ENCODE peak calls at places on chromosomes 2 and 18, in five cellular contexts. U, V, M, S and X are unnamed samples.

GRCh38 chr2:192000196-192000990 is 153.5 kb upstream of the CAVIN2 start:
- DNase-seq in U (no peak), V (no peak), M (no peak), S (no peak), X (no peak)

GRCh38 chr2:20583425-20583881 is 67.4 kb downstream of the HS1BP3 start:
- DNase-seq in U (no peak), V (no peak), M (no peak), S (no peak), X (no peak)

GRCh38 chr2:233142355-233142897 is 82.3 kb downstream of the INPP5D start:
- DNase-seq in U (no peak), V (no peak), M (no peak), S (no peak), X (no peak)

GRCh38 chr2:66441651-66442365 is 6.9 kb downstream of the MEIS1 start:
- DNase-seq in U (no peak), V (no peak), M (no peak), S (no peak), X (no peak)

GRCh38 chr2:131580187-131580586 is 52.5 kb downstream of the CCDC74A start:
- DNase-seq in U (no peak), V (no peak), M (no peak), S (no peak), X (no peak)

GRCh38 chr2:153047220-153047619 is 328.8 kb downstream of the ARL6IP6 start:
- DNase-seq in U (no peak), V (no peak), M (no peak), S (no peak), X (no peak)

GRCh38 chr18:76827205-76827885 is 5.0 kb downstream of the ZNF236 start:
- DNase-seq in U (no peak), V (no peak), M (no peak), S (no peak), X (no peak)

GRCh38 chr2:101827246-101827645 is 129.7 kb downstream of the MAP4K4 start:
- DNase-seq in U (no peak), V (no peak), M (peak; percentile 52), S (no peak), X (peak; percentile 57)

GRCh38 chr2:105487142-105488069 is 88.6 kb upstream of the FHL2 start:
- DNase-seq in U (no peak), V (no peak), M (no peak), S (no peak), X (no peak)

GRCh38 chr2:227881866-227882517 is 10.6 kb downstream of the DAW1 start:
- DNase-seq in U (no peak), V (no peak), M (no peak), S (no peak), X (no peak)

GRCh38 chr18:49618741-49619392 is 57.0 kb downstream of the LIPG start:
- DNase-seq in U (no peak), V (no peak), M (no peak), S (no peak), X (no peak)

GRCh38 chr18:74665346-74665745 is 67.7 kb downstream of the ZNF407 start:
- DNase-seq in U (no peak), V (no peak), M (no peak), S (no peak), X (no peak)

GRCh38 chr2:146451972-146452371 is 1392.9 kb upstream of the ACVR2A start:
- DNase-seq in U (no peak), V (no peak), M (no peak), S (no peak), X (no peak)

GRCh38 chr18:63188063-63188462 is 131.5 kb downstream of the BCL2 start:
- DNase-seq in U (no peak), V (no peak), M (no peak), S (no peak), X (no peak)

GRCh38 chr2:214550774-214551173 is 139.9 kb downstream of the VWC2L start:
- DNase-seq in U (no peak), V (no peak), M (no peak), S (no peak), X (no peak)

GRCh38 chr2:219118504-219118903 is 42.1 kb downstream of the NHEJ1 start:
- DNase-seq in U (no peak), V (no peak), M (no peak), S (no peak), X (no peak)

GRCh38 chr2:26429779-26430654 is 28.3 kb downstream of the DRC1 start:
- DNase-seq in U (no peak), V (no peak), M (no peak), S (no peak), X (no peak)

GRCh38 chr2:28370355-28370754 is 22.3 kb upstream of the FOSL2 start:
- DNase-seq in U (no peak), V (no peak), M (no peak), S (no peak), X (no peak)

GRCh38 chr18:58337285-58337684 is 291.6 kb downstream of the ALPK2 start:
- DNase-seq in U (no peak), V (no peak), M (no peak), S (no peak), X (no peak)

GRCh38 chr2:201448701-201449100 is 2.6 kb downstream of the TRAK2 start:
- DNase-seq in U (no peak), V (peak; percentile 12), M (no peak), S (peak; percentile 31), X (no peak)

GRCh38 chr18:75141734-75142133 is 67.2 kb downstream of the PTGR3 start:
- DNase-seq in U (no peak), V (no peak), M (no peak), S (no peak), X (no peak)

GRCh38 chr2:24456610-24457556 is 34.2 kb upstream of the NCOA1 start:
- DNase-seq in U (no peak), V (no peak), M (peak; percentile 75), S (peak; percentile 44), X (no peak)

GRCh38 chr18:22378672-22379282 is 38.9 kb downstream of the CTAGE1 start:
- DNase-seq in U (peak; percentile 75), V (no peak), M (peak; percentile 15), S (peak; percentile 2), X (peak; percentile 53)

GRCh38 chr18:13530879-13531387 is 195.4 kb downstream of the FAM210A start:
- DNase-seq in U (no peak), V (no peak), M (no peak), S (no peak), X (no peak)

GRCh38 chr2:32212293-32212692 is 46.6 kb downstream of the SLC30A6 start:
- DNase-seq in U (no peak), V (no peak), M (no peak), S (no peak), X (no peak)